ENCODE peak calls at places on chromosome 15, in five cellular contexts. B is activated CD8-positive, alpha-beta T cell treated with anti-CD3 and anti-CD28 coated beads for 36 hours; Q is T-helper 1 cell; J is D341Med; N is left cardiac atrium. I is an unnamed sample.

GRCh38 chr15:100931143-100931890 is 12.2 kb downstream of the LRRK1 start:
- DNase-seq in J (no peak), Q (no peak), B (no peak), N (no peak), I (no peak)

GRCh38 chr15:100125627-100126231 is 216.0 kb downstream of the ADAMTS17 start:
- DNase-seq in N (peak), J (no peak), Q (no peak), B (no peak), I (no peak)

GRCh38 chr15:61185759-61186158 is 43.3 kb downstream of the RORA start:
- DNase-seq in Q (no peak), N (no peak), J (no peak), B (no peak), I (no peak)

GRCh38 chr15:99967841-99968371 is 234.7 kb upstream of the LYSMD4 start:
- DNase-seq in B (no peak), Q (no peak), J (no peak), N (no peak), I (no peak)

GRCh38 chr15:44188810-44189209 is 6.3 kb downstream of the FRMD5 start:
- DNase-seq in N (no peak), Q (no peak), J (no peak), B (no peak), I (no peak)

GRCh38 chr15:38886315-38887163 is 321.9 kb upstream of the RASGRP1 start:
- DNase-seq in Q (no peak), N (no peak), J (no peak), B (no peak), I (peak)

GRCh38 chr15:56996746-56997470 is 78.5 kb downstream of the TCF12 start:
- DNase-seq in Q (no peak), B (no peak), N (no peak), J (no peak), I (no peak)

GRCh38 chr15:68674975-68675374 is 96.2 kb downstream of the CORO2B start:
- DNase-seq in B (no peak), Q (no peak), N (no peak), J (no peak), I (no peak)

GRCh38 chr15:76799760-76800159 is 105.4 kb downstream of the SCAPER start:
- DNase-seq in B (no peak), N (no peak), Q (no peak), J (no peak), I (peak)

GRCh38 chr15:48556159-48556897 is 89.2 kb downstream of the FBN1 start:
- DNase-seq in N (no peak), B (no peak), J (no peak), Q (no peak), I (no peak)